ENCODE peak calls at places on chromosomes 11 and 22, in five cellular contexts. W is mesenchymal stem cell, J is neuronal stem cell, P is H9, H is H1. Q is an unnamed sample.

GRCh38 chr22:19448076-19448607 is 631 bp upstream of the C22orf39 start:
- DNase-seq in J (no peak), H (no peak), W (peak; percentile 76), P (peak; percentile 47), Q (peak; percentile 37)

GRCh38 chr11:10511046-10511711 is 29.8 kb downstream of the RNF141 start:
- DNase-seq in J (peak; percentile 61), W (no peak), P (peak; percentile 62), H (peak; percentile 45), Q (no peak)

GRCh38 chr11:72754544-72755155 is 2.4 kb upstream of the ARAP1 start:
- DNase-seq in J (no peak), P (peak; percentile 60), W (no peak), H (peak; percentile 66), Q (no peak)

GRCh38 chr11:66580803-66581202 is 12.1 kb downstream of the CCDC87 start:
- DNase-seq in J (no peak), H (no peak), W (no peak), P (no peak), Q (no peak)

GRCh38 chr11:117930668-117931330 is 1.6 kb upstream of the TMPRSS13 start:
- DNase-seq in W (no peak), J (no peak), P (no peak), H (no peak), Q (no peak)

GRCh38 chr11:129840236-129840635 is 24.6 kb downstream of the TMEM45B start:
- DNase-seq in J (no peak), W (no peak), H (no peak), P (no peak), Q (peak; percentile 48)

GRCh38 chr22:30841264-30841663 is 127.3 kb downstream of the MORC2 start:
- DNase-seq in J (no peak), H (no peak), W (no peak), P (no peak), Q (peak; percentile 69)

GRCh38 chr11:118892515-118892914 is 8.8 kb downstream of the CXCR5 start:
- DNase-seq in W (no peak), J (no peak), H (no peak), P (no peak), Q (no peak)

GRCh38 chr11:12103411-12104225 is 6.8 kb upstream of the MICAL2 start:
- DNase-seq in P (no peak), W (no peak), H (no peak), J (no peak), Q (peak; percentile 64)

GRCh38 chr22:42468841-42469240 is 36.6 kb upstream of the NFAM1 start:
- DNase-seq in H (no peak), P (no peak), W (peak; percentile 1), J (no peak), Q (no peak)

GRCh38 chr11:113778111-113778910 is 1.3 kb upstream of the CLDN25 start:
- DNase-seq in W (peak; percentile 6), P (no peak), H (no peak), J (no peak), Q (peak; percentile 36)

GRCh38 chr11:2805388-2806057 is 80.1 kb downstream of the CDKN1C start:
- DNase-seq in H (no peak), J (no peak), W (no peak), P (peak; percentile 24), Q (no peak)

GRCh38 chr22:27561301-27561820 is 240.2 kb downstream of the MN1 start:
- DNase-seq in W (no peak), H (no peak), P (no peak), J (no peak), Q (no peak)

GRCh38 chr11:18172686-18173085 is at the start of gene MRGPRX4:
- DNase-seq in P (no peak), J (no peak), H (no peak), W (no peak), Q (no peak)

GRCh38 chr11:69958308-69958707 is 119.8 kb upstream of the ANO1 start:
- DNase-seq in H (no peak), P (no peak), J (no peak), W (peak; percentile 58), Q (no peak)

GRCh38 chr11:117415358-117415896 is 87.8 kb downstream of the CEP164 start:
- DNase-seq in J (no peak), W (no peak), P (no peak), H (no peak), Q (no peak)

GRCh38 chr11:119445850-119446249 is 22.9 kb upstream of the THY1 start:
- DNase-seq in H (no peak), J (no peak), P (no peak), W (no peak), Q (no peak)

GRCh38 chr11:12526789-12527188 is 147.4 kb upstream of the TEAD1 start:
- DNase-seq in H (no peak), J (no peak), P (no peak), W (peak; percentile 66), Q (no peak)

GRCh38 chr11:124837491-124837856 is 27.8 kb upstream of the ROBO3 start:
- DNase-seq in H (peak; percentile 52), J (no peak), W (peak; percentile 91), P (peak; percentile 46), Q (peak; percentile 71)

GRCh38 chr22:37735054-37735453 is 38.2 kb downstream of the TRIOBP start:
- DNase-seq in J (peak; percentile 48), W (peak; percentile 63), P (peak; percentile 77), H (peak; percentile 73), Q (peak; percentile 60)

GRCh38 chr11:3683039-3683438 is 11.9 kb upstream of the CHRNA10 start:
- DNase-seq in W (no peak), J (no peak), H (no peak), P (no peak), Q (no peak)

GRCh38 chr11:58968251-58968711 is 29.0 kb downstream of the GLYATL1 start:
- DNase-seq in W (no peak), J (no peak), H (no peak), P (peak; percentile 43), Q (no peak)

GRCh38 chr11:64854534-64855502 is 10.4 kb upstream of the CDC42BPG start:
- DNase-seq in W (peak; percentile 94), J (no peak), P (no peak), H (no peak), Q (peak; percentile 97)

GRCh38 chr22:50528682-50529415 is 963 bp downstream of the TYMP start:
- DNase-seq in J (no peak), W (peak; percentile 9), P (no peak), H (peak; percentile 59), Q (peak; percentile 83)

GRCh38 chr11:32426819-32427615 is 8.3 kb downstream of the WT1 start:
- DNase-seq in W (no peak), J (no peak), H (peak; percentile 77), P (peak; percentile 60), Q (no peak)

GRCh38 chr11:36376315-36376887 is 80.3 kb downstream of the PRR5L start:
- DNase-seq in W (peak; percentile 43), H (no peak), J (peak; percentile 42), P (peak; percentile 58), Q (no peak)

GRCh38 chr11:113162590-113162961 is 151.8 kb upstream of the TTC12 start:
- DNase-seq in J (no peak), W (no peak), P (no peak), H (no peak), Q (peak; percentile 6)

GRCh38 chr22:30202531-30203006 is 44.0 kb downstream of the LIF start:
- DNase-seq in H (no peak), W (peak; percentile 66), J (no peak), P (no peak), Q (no peak)

GRCh38 chr11:8099291-8099899 is 18.4 kb downstream of the TUB start:
- DNase-seq in J (peak; percentile 63), P (peak; percentile 71), H (peak; percentile 87), W (peak; percentile 81), Q (peak; percentile 83)

GRCh38 chr11:120168960-120169681 is 31.2 kb upstream of the TRIM29 start:
- DNase-seq in W (peak; percentile 68), J (peak; percentile 81), H (peak; percentile 96), P (peak; percentile 84), Q (peak; percentile 74)

GRCh38 chr11:99423435-99423983 is 402.8 kb downstream of the CNTN5 start:
- DNase-seq in W (no peak), P (peak; percentile 25), H (no peak), J (no peak), Q (no peak)
- H2BK12ac ChIP-seq in W (no peak overlapping the region), P (no peak overlapping the region), H (peak overlapping the region; percentile 91), J (no peak overlapping the region), Q (no peak overlapping the region)

GRCh38 chr11:94825111-94825880 is 57.1 kb downstream of the AMOTL1 start:
- DNase-seq in W (no peak), P (no peak), J (no peak), H (no peak), Q (no peak)

GRCh38 chr11:94826415-94826814 is 58.3 kb downstream of the AMOTL1 start:
- DNase-seq in J (no peak), W (no peak), P (peak; percentile 38), H (no peak), Q (no peak)

GRCh38 chr11:94830722-94831121 is 62.6 kb downstream of the AMOTL1 start:
- DNase-seq in J (no peak), P (no peak), W (no peak), H (no peak), Q (no peak)

GRCh38 chr11:94831529-94831928 is 63.4 kb downstream of the AMOTL1 start:
- DNase-seq in H (no peak), J (no peak), W (no peak), P (no peak), Q (no peak)

GRCh38 chr11:94828088-94828487 is 59.9 kb downstream of the AMOTL1 start:
- DNase-seq in J (no peak), H (no peak), P (no peak), W (no peak), Q (no peak)
- H3K27ac ChIP-seq in J (no peak overlapping the region), H (no peak overlapping the region), P (no peak overlapping the region), W (no peak overlapping the region), Q (no peak overlapping the region)

GRCh38 chr22:44424867-44425351 is 73.1 kb downstream of the RTL6 start:
- DNase-seq in H (no peak), P (no peak), W (no peak), J (no peak), Q (peak; percentile 65)
- H2BK12ac ChIP-seq in H (no peak overlapping the region), P (no peak overlapping the region), W (no peak overlapping the region), J (no peak overlapping the region), Q (no peak overlapping the region)

GRCh38 chr11:61902313-61902712 is 11.0 kb upstream of the FADS3 start:
- DNase-seq in H (no peak), P (no peak), J (no peak), W (no peak), Q (no peak)

GRCh38 chr11:61901353-61901858 is 10.1 kb upstream of the FADS3 start:
- DNase-seq in J (no peak), H (no peak), P (no peak), W (no peak), Q (no peak)

GRCh38 chr11:61899146-61899841 is 7.9 kb upstream of the FADS3 start:
- DNase-seq in P (peak; percentile 95), J (peak; percentile 82), H (peak; percentile 100), W (peak; percentile 76), Q (peak; percentile 92)

GRCh38 chr11:61898247-61898582 is 6.9 kb upstream of the FADS3 start:
- DNase-seq in H (no peak), P (no peak), J (no peak), W (no peak), Q (no peak)

GRCh38 chr11:61900251-61900650 is 8.9 kb upstream of the FADS3 start:
- DNase-seq in H (no peak), W (no peak), P (no peak), J (no peak), Q (no peak)
- H3K27ac ChIP-seq in H (no peak overlapping the region), W (no peak overlapping the region), P (no peak overlapping the region), J (no peak overlapping the region), Q (no peak overlapping the region)

Q was measured in trophoblast cell.